ENCODE peak calls at places on chromosomes 2 and 18, in four cellular contexts. S is AG09319, P is anterior cingulate cortex, I is right lobe of liver. K is an unnamed sample.

GRCh38 chr2:43041661-43042360 is 184.6 kb downstream of the ZFP36L2 start:
- DNase-seq in S (peak; percentile 88), P (no peak), I (no peak), K (no peak)

GRCh38 chr18:415627-416612 is 84.6 kb downstream of the COLEC12 start:
- DNase-seq in S (no peak), P (no peak), I (no peak), K (no peak)

GRCh38 chr2:45330617-45331016 is 280.4 kb downstream of the SRBD1 start:
- DNase-seq in S (peak; percentile 7), P (no peak), I (no peak), K (no peak)

GRCh38 chr2:230225486-230225885 is at the start of gene SP140:
- DNase-seq in S (no peak), P (no peak), I (no peak), K (peak; percentile 9)

GRCh38 chr18:57925706-57926105 is 118.3 kb upstream of the NEDD4L start:
- DNase-seq in S (no peak), P (no peak), I (no peak), K (no peak)

GRCh38 chr2:85589982-85590791 is 5.4 kb upstream of the RNF181 start:
- DNase-seq in S (peak; percentile 51), P (no peak), I (no peak), K (no peak)

GRCh38 chr18:6781846-6782245 is 52.3 kb downstream of the ARHGAP28 start:
- DNase-seq in S (no peak), P (no peak), I (no peak), K (no peak)

GRCh38 chr2:238946586-238947242 is 98.8 kb downstream of the TWIST2 start:
- DNase-seq in S (no peak), P (no peak), I (peak; percentile 32), K (no peak)

GRCh38 chr2:53095664-53096063 is 671.9 kb upstream of the CHAC2 start:
- DNase-seq in S (no peak), P (no peak), I (no peak), K (no peak)

GRCh38 chr2:204299766-204300165 is 245.5 kb upstream of the PARD3B start:
- DNase-seq in S (no peak), P (no peak), I (no peak), K (no peak)

GRCh38 chr18:74994502-74995403 is 214.2 kb downstream of the PTGR3 start:
- DNase-seq in S (no peak), P (no peak), I (no peak), K (no peak)

GRCh38 chr2:6524678-6525367 is 340.9 kb downstream of the CMPK2 start:
- DNase-seq in S (no peak), P (no peak), I (no peak), K (no peak)

GRCh38 chr2:118387509-118387908 is 299.2 kb downstream of the INSIG2 start:
- DNase-seq in S (no peak), P (no peak), I (no peak), K (no peak)

GRCh38 chr2:178517496-178517895 is 37.2 kb downstream of the PLEKHA3 start:
- DNase-seq in S (no peak), P (no peak), I (no peak), K (no peak)

GRCh38 chr18:75248426-75249191 is 38.0 kb downstream of the TSHZ1 start:
- DNase-seq in S (no peak), P (no peak), I (no peak), K (no peak)

GRCh38 chr2:108607706-108608301 is 73.5 kb downstream of the LIMS1 start:
- DNase-seq in S (no peak), P (no peak), I (no peak), K (peak; percentile 42)

GRCh38 chr2:1051075-1051474 is 100.4 kb downstream of the SNTG2 start:
- DNase-seq in S (no peak), P (no peak), I (no peak), K (no peak)

GRCh38 chr2:209305746-209306196 is 118.1 kb upstream of the MAP2 start:
- DNase-seq in S (no peak), P (no peak), I (no peak), K (no peak)

GRCh38 chr18:58993260-58993659 is 128.6 kb downstream of the ZNF532 start:
- DNase-seq in S (peak; percentile 77), P (no peak), I (no peak), K (peak; percentile 50)

GRCh38 chr2:191218292-191218898 is 26.8 kb upstream of the MYO1B start:
- DNase-seq in S (no peak), P (no peak), I (no peak), K (no peak)

GRCh38 chr18:76821875-76822509 is 365 bp upstream of the ZNF236 start:
- DNase-seq in S (no peak), P (peak; percentile 48), I (peak; percentile 63), K (peak; percentile 52)

GRCh38 chr2:4745596-4745995 is 946.6 kb upstream of the SOX11 start:
- DNase-seq in S (no peak), P (peak; percentile 11), I (no peak), K (peak; percentile 60)

GRCh38 chr2:176768185-176768584 is 444.4 kb upstream of the HNRNPA3 start:
- DNase-seq in S (no peak), P (no peak), I (no peak), K (no peak)

GRCh38 chr18:79486356-79487197 is 90.8 kb downstream of the NFATC1 start:
- DNase-seq in S (no peak), P (no peak), I (peak; percentile 41), K (no peak)

GRCh38 chr2:160375037-160375436 is 118.6 kb downstream of the RBMS1 start:
- DNase-seq in S (no peak), P (no peak), I (no peak), K (no peak)

GRCh38 chr2:113848758-113849460 is 41.0 kb upstream of the ACTR3 start:
- DNase-seq in S (no peak), P (no peak), I (no peak), K (no peak)

GRCh38 chr18:13221821-13222220 is 3.3 kb downstream of the LDLRAD4 start:
- DNase-seq in S (no peak), P (peak; percentile 31), I (peak; percentile 63), K (no peak)

GRCh38 chr18:9047715-9048114 is 54.8 kb upstream of the NDUFV2 start:
- DNase-seq in S (no peak), P (no peak), I (no peak), K (no peak)

GRCh38 chr18:36403896-36404824 is 106.6 kb downstream of the FHOD3 start:
- DNase-seq in S (no peak), P (no peak), I (no peak), K (no peak)

GRCh38 chr2:61177727-61178549 is 15.9 kb downstream of the C2orf74 start:
- DNase-seq in S (no peak), P (no peak), I (no peak), K (no peak)

GRCh38 chr18:55384551-55385275 is 203.3 kb downstream of the TCF4 start:
- DNase-seq in S (no peak), P (no peak), I (no peak), K (peak; percentile 70)

GRCh38 chr2:169095631-169096105 is 26.3 kb downstream of the DHRS9 start:
- DNase-seq in S (peak; percentile 46), P (no peak), I (no peak), K (no peak)

GRCh38 chr2:218343591-218343990 is 13.1 kb upstream of the CATIP start:
- DNase-seq in S (no peak), P (no peak), I (no peak), K (no peak)

GRCh38 chr2:220531216-220531615 is 903.8 kb downstream of the SLC4A3 start:
- DNase-seq in S (no peak), P (no peak), I (no peak), K (no peak)

GRCh38 chr2:189412330-189412953 is 28.8 kb upstream of the WDR75 start:
- DNase-seq in S (peak; percentile 44), P (no peak), I (no peak), K (peak; percentile 33)

GRCh38 chr2:85132834-85133637 is at the start of gene TCF7L1:
- DNase-seq in S (peak; percentile 80), P (peak; percentile 44), I (peak; percentile 84), K (peak; percentile 39)

GRCh38 chr18:56226025-56226424 is 412.4 kb downstream of the TXNL1 start:
- DNase-seq in S (no peak), P (no peak), I (no peak), K (no peak)

GRCh38 chr18:3688682-3689081 is 238.7 kb downstream of the TGIF1 start:
- DNase-seq in S (peak; percentile 95), P (no peak), I (no peak), K (no peak)

GRCh38 chr2:19330436-19330835 is 28.0 kb downstream of the OSR1 start:
- DNase-seq in S (no peak), P (no peak), I (no peak), K (no peak)